ENCODE peak calls at places on chromosomes 5 and 9, in seven cellular contexts. L is esophagus squamous epithelium, B is adrenal gland, D is uterus, H is esophagus muscularis mucosa, W is ovary, E is transverse colon. V is an unnamed sample.

GRCh38 chr9:15306068-15306756 is 804 bp downstream of the TTC39B start:
- DNase-seq in L (peak), B (peak), D (peak), H (peak), W (peak), E (peak), V (peak)

GRCh38 chr5:112263469-112263868 is 155.6 kb downstream of the EPB41L4A start:
- DNase-seq in L (no peak), B (no peak), D (no peak), H (no peak), W (no peak), E (no peak), V (no peak)

GRCh38 chr9:106156462-106156861 is 462.1 kb downstream of the TMEM38B start:
- DNase-seq in L (no peak), B (no peak), D (no peak), H (no peak), W (no peak), E (no peak), V (no peak)

GRCh38 chr5:1103093-1103492 is 8.8 kb downstream of the SLC12A7 start:
- DNase-seq in L (no peak), B (no peak), D (no peak), H (no peak), W (no peak), E (no peak), V (no peak)

GRCh38 chr9:106885451-106885850 is 22.5 kb downstream of the ZNF462 start:
- DNase-seq in L (no peak), B (peak), D (no peak), H (no peak), W (no peak), E (no peak), V (no peak)

GRCh38 chr5:122156724-122157325 is 27.5 kb downstream of the ZNF474 start:
- DNase-seq in L (no peak), B (no peak), D (no peak), H (no peak), W (no peak), E (no peak), V (no peak)

GRCh38 chr5:55923177-55923872 is 71.4 kb downstream of the IL6ST start:
- DNase-seq in L (no peak), B (peak), D (no peak), H (peak), W (no peak), E (no peak), V (no peak)

GRCh38 chr5:170450041-170450660 is 53.7 kb upstream of the KCNIP1 start:
- DNase-seq in L (no peak), B (no peak), D (no peak), H (peak), W (no peak), E (no peak), V (no peak)

GRCh38 chr5:51185985-51186384 is 197.3 kb upstream of the ISL1 start:
- DNase-seq in L (no peak), B (no peak), D (no peak), H (no peak), W (no peak), E (no peak), V (no peak)

GRCh38 chr5:95728494-95729114 is 2.5 kb upstream of the RHOBTB3 start:
- DNase-seq in L (no peak), B (no peak), D (no peak), H (no peak), W (no peak), E (no peak), V (no peak)

GRCh38 chr5:147396070-147396469 is 113.8 kb downstream of the DPYSL3 start:
- DNase-seq in L (no peak), B (peak), D (peak), H (no peak), W (peak), E (no peak), V (peak)

GRCh38 chr9:121637441-121638222 is 13.8 kb upstream of the DAB2IP start:
- DNase-seq in L (no peak), B (peak), D (no peak), H (no peak), W (no peak), E (no peak), V (no peak)

GRCh38 chr5:117102591-117102990 is 528.0 kb upstream of the SEMA6A start:
- DNase-seq in L (no peak), B (no peak), D (no peak), H (no peak), W (no peak), E (no peak), V (no peak)

GRCh38 chr5:141100243-141100805 is at the start of gene PCDHB3:
- DNase-seq in L (no peak), B (peak), D (no peak), H (no peak), W (peak), E (no peak), V (peak)

GRCh38 chr5:145718956-145719355 is 116.2 kb downstream of the PRELID2 start:
- DNase-seq in L (no peak), B (no peak), D (no peak), H (no peak), W (no peak), E (no peak), V (no peak)

GRCh38 chr5:153573326-153574033 is 83.0 kb downstream of the GRIA1 start:
- DNase-seq in L (no peak), B (no peak), D (no peak), H (peak), W (no peak), E (no peak), V (no peak)

GRCh38 chr5:76544268-76544926 is 78.8 kb downstream of the F2RL2 start:
- DNase-seq in L (no peak), B (peak), D (no peak), H (no peak), W (no peak), E (peak), V (no peak)

GRCh38 chr9:107707419-107707837 is 217.9 kb upstream of the KLF4 start:
- DNase-seq in L (no peak), B (peak), D (peak), H (no peak), W (no peak), E (no peak), V (no peak)

GRCh38 chr9:42852133-42852532 is 668.7 kb downstream of the SPATA31A6 start:
- DNase-seq in L (no peak), B (peak), D (peak), H (no peak), W (no peak), E (no peak), V (no peak)

GRCh38 chr5:141951341-141951781 is 6.6 kb downstream of the PCDH12 start:
- DNase-seq in L (no peak), B (no peak), D (no peak), H (no peak), W (no peak), E (no peak), V (no peak)

GRCh38 chr9:128081052-128081451 is 13.0 kb downstream of the SLC25A25 start:
- DNase-seq in L (no peak), B (peak), D (peak), H (no peak), W (peak), E (no peak), V (no peak)

GRCh38 chr5:1256776-1257175 is 31.6 kb downstream of the SLC6A18 start:
- DNase-seq in L (no peak), B (no peak), D (no peak), H (no peak), W (no peak), E (no peak), V (no peak)

GRCh38 chr5:45491368-45491767 is 204.8 kb downstream of the HCN1 start:
- DNase-seq in L (no peak), B (no peak), D (no peak), H (no peak), W (no peak), E (no peak), V (no peak)

GRCh38 chr5:38291355-38291754 is 33.0 kb downstream of the EGFLAM start:
- DNase-seq in L (no peak), B (no peak), D (no peak), H (peak), W (no peak), E (no peak), V (no peak)

GRCh38 chr9:84781431-84781830 is 111.9 kb downstream of the NTRK2 start:
- DNase-seq in L (no peak), B (peak), D (no peak), H (no peak), W (peak), E (no peak), V (no peak)

GRCh38 chr9:19788152-19788551 is 685 bp downstream of the SLC24A2 start:
- DNase-seq in L (no peak), B (no peak), D (no peak), H (no peak), W (no peak), E (no peak), V (no peak)

GRCh38 chr9:122180633-122181032 is 20.9 kb downstream of the MORN5 start:
- DNase-seq in L (no peak), B (peak), D (peak), H (no peak), W (no peak), E (no peak), V (no peak)

GRCh38 chr9:81596671-81597426 is 92.5 kb downstream of the TLE1 start:
- DNase-seq in L (no peak), B (no peak), D (no peak), H (no peak), W (no peak), E (no peak), V (no peak)

GRCh38 chr5:127367912-127368468 is 77.4 kb downstream of the MEGF10 start:
- DNase-seq in L (no peak), B (no peak), D (no peak), H (no peak), W (no peak), E (no peak), V (no peak)

DNA sequence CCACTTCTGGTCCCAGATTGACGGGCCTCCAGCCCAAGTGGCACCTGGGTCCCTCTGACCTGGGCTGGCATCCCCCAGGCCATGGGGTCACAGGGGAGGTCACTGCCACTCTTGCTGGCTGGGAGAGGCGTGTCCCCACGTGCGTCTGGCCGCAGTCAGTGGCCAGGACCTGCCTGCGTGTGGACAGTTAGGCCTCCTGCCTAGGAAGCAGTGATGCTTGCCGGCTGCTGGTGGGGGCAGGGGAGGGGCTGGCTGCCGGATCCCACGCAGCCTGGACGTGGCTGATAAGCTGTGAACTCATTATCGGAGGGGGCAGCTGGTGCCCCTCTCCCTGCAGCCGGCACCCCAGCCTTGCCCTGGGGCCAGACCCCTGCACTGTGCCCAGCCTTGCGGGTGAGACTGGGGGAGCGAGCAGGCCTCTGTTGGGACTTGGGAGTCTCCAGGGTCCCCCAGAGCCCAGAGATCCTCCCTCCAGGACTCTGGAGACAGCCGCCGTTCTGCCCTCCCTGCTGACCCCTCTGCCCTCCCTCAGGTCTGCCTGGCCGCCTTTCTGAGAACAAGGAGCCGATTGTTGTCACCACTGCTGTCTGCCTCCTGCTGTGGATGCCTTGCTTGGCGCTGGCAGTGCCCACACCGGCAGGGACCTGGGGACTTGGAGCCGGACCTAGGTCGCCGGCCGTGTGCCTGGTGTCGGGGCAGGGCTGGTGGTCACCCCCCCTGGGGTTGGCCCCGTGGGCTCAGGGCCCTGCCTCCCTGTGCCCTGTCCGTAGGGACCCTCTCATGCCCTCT is 12.3 kb downstream of the RXRA start:
- DNase-seq in L (no peak), B (peak), D (no peak), H (no peak), W (no peak), E (no peak), V (no peak)
- H3K27ac ChIP-seq in L (peak), B (peak), D (peak), H (peak), W (no peak), E (peak), V (peak)

GRCh38 chr9:97984188-97985057 is 1.3 kb downstream of the ANP32B start:
- DNase-seq in L (peak), B (peak), D (peak), H (peak), W (peak), E (peak), V (peak)
- TF ChIP-seq POLR2A in L (peak), B (peak), D (peak), H (peak), W (peak), E (no peak), V (peak)

GRCh38 chr5:138096363-138096762 is 12.5 kb downstream of the WNT8A start:
- DNase-seq in L (no peak), B (no peak), D (no peak), H (no peak), W (no peak), E (no peak), V (no peak)
- H3K27ac ChIP-seq in L (no peak), B (no peak), D (no peak), H (no peak), W (no peak), E (no peak), V (no peak)

GRCh38 chr5:93325946-93326345 is 255.1 kb downstream of the NR2F1-AS1 start:
- DNase-seq in L (no peak), B (no peak), D (no peak), H (no peak), W (no peak), E (no peak), V (no peak)
- TF ChIP-seq POLR2A in L (no peak), B (no peak), D (no peak), H (no peak), W (no peak), E (no peak), V (no peak)

GRCh38 chr5:62577488-62577887 is 1.1 kb upstream of the LRRC70 start:
- DNase-seq in L (no peak), B (no peak), D (no peak), H (no peak), W (no peak), E (no peak), V (no peak)
- H3K27ac ChIP-seq in L (no peak), B (no peak), D (no peak), H (no peak), W (no peak), E (no peak), V (no peak)

GRCh38 chr5:177356756-177357458 is 817 bp upstream of the RGS14 start:
- DNase-seq in L (no peak), B (no peak), D (no peak), H (no peak), W (no peak), E (no peak), V (no peak)

GRCh38 chr5:177355868-177356168 is 1.9 kb upstream of the RGS14 start:
- DNase-seq in L (no peak), B (no peak), D (no peak), H (no peak), W (no peak), E (no peak), V (no peak)

GRCh38 chr5:177358333-177358939 is 712 bp downstream of the RGS14 start:
- DNase-seq in L (no peak), B (no peak), D (no peak), H (no peak), W (no peak), E (no peak), V (no peak)

GRCh38 chr5:177359451-177359851 is 1.7 kb downstream of the RGS14 start:
- DNase-seq in L (no peak), B (no peak), D (no peak), H (no peak), W (no peak), E (no peak), V (no peak)

GRCh38 chr5:177357459-177358332 is at the start of gene RGS14:
- DNase-seq in L (no peak), B (no peak), D (no peak), H (no peak), W (no peak), E (peak), V (peak)
- TF ChIP-seq POLR2A in L (no peak), B (no peak), D (no peak), H (no peak), W (no peak), E (peak), V (no peak)

GRCh38 chr5:42879267-42879666 is 67.6 kb upstream of the SELENOP start:
- DNase-seq in L (no peak), B (no peak), D (no peak), H (no peak), W (no peak), E (peak), V (no peak)
- H3K27ac ChIP-seq in L (no peak), B (no peak), D (no peak), H (no peak), W (no peak), E (peak), V (no peak)

GRCh38 chr5:150431048-150431447 is 18.3 kb upstream of the CD74 start:
- DNase-seq in L (no peak), B (no peak), D (no peak), H (no peak), W (no peak), E (no peak), V (no peak)

GRCh38 chr5:150429410-150429873 is 16.7 kb upstream of the CD74 start:
- DNase-seq in L (no peak), B (no peak), D (no peak), H (no peak), W (no peak), E (no peak), V (no peak)

GRCh38 chr5:150428978-150429377 is 16.3 kb upstream of the CD74 start:
- DNase-seq in L (no peak), B (no peak), D (no peak), H (no peak), W (no peak), E (no peak), V (no peak)

GRCh38 chr5:150431574-150431973 is 18.0 kb downstream of the RPS14 start:
- DNase-seq in L (no peak), B (no peak), D (no peak), H (no peak), W (no peak), E (no peak), V (no peak)

GRCh38 chr5:150428106-150428876 is 15.6 kb upstream of the CD74 start:
- DNase-seq in L (no peak), B (peak), D (peak), H (no peak), W (no peak), E (peak), V (peak)
- TF ChIP-seq POLR2A in L (no peak), B (no peak), D (no peak), H (no peak), W (no peak), E (no peak), V (no peak)

DNA sequence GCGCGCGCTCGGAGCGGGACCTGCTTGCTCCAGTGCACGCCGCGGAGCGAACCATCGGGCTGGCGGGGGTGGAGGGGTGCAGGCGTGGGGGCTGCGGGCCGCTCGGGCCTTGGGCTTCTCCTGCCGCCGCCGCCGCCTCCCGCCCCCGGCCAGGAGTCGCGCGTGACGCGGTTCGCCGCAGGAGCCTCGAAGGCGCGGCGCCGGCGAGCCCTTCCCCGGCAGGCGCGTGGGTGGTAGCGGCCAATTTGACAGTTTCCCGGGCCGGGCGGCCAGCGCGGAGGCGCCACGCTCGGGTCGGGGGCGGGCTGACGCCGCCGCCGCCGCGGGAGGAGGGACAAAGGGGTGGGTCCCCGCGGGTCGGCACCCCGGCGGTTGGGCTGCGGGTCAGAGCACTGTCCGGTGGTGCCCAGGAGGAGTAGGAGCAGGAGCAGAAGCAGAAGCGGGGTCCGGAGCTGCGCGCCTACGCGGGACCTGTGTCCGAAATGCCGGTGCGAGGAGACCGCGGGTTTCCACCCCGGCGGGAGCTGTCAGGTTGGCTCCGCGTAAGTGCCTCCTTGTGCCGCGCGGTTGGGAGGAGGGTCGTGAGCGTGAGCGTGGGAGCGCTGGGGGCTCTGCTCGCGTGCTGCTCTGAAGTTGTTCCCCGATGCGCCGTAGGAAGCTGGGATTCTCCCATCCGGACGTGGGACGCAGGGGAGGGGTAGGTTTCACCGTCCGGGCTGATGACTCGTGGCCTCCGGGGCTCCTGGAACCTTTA is at the start of gene TJP2:
- DNase-seq in L (no peak), B (peak), D (peak), H (no peak), W (peak), E (peak), V (no peak)
- H3K27ac ChIP-seq in L (peak), B (peak), D (peak), H (peak), W (peak), E (peak), V (peak)

GRCh38 chr5:160479220-160479619 is 57.6 kb downstream of the PTTG1 start:
- DNase-seq in L (no peak), B (no peak), D (no peak), H (no peak), W (no peak), E (no peak), V (no peak)
- TF ChIP-seq POLR2A in L (no peak), B (no peak), D (no peak), H (no peak), W (no peak), E (no peak), V (no peak)